ENCODE peak calls at places on chromosomes 3 and 15, in six cellular contexts. A, R, B, E, V and Z are unnamed samples. For H3K4me1, the result is how much of the 10 kb centered on the place peaks cover.

GRCh38 chr3:37279226-37279625 is 104.8 kb upstream of the LRRFIP2 start:
- DNase-seq in A (no peak), R (no peak), B (no peak), E (peak), V (no peak), Z (no peak)

GRCh38 chr3:173912126-173912525 is 514.6 kb downstream of the NLGN1 start:
- DNase-seq in A (no peak), R (no peak), B (no peak), E (peak), V (no peak), Z (no peak)

GRCh38 chr15:65404196-65404872 is 18.4 kb downstream of the IGDCC4 start:
- DNase-seq in A (no peak), R (no peak), B (no peak), E (no peak), V (no peak), Z (no peak)

GRCh38 chr3:65716372-65716771 is 322.3 kb downstream of the MAGI1 start:
- DNase-seq in A (no peak), R (no peak), B (no peak), E (no peak), V (no peak), Z (no peak)

GRCh38 chr3:121718205-121718846 is 31.2 kb downstream of the GOLGB1 start:
- DNase-seq in A (no peak), R (no peak), B (no peak), E (no peak), V (no peak), Z (peak)

GRCh38 chr3:71723452-71724170 is 1.6 kb downstream of the EIF4E3 start:
- DNase-seq in A (no peak), R (no peak), B (no peak), E (no peak), V (no peak), Z (peak)

GRCh38 chr3:184604039-184604955 is 42.7 kb downstream of the EPHB3 start:
- DNase-seq in A (peak), R (peak), B (no peak), E (peak), V (no peak), Z (no peak)

GRCh38 chr3:49653016-49653415 is 21.1 kb upstream of the APEH start:
- DNase-seq in A (peak), R (no peak), B (no peak), E (no peak), V (no peak), Z (no peak)

GRCh38 chr3:183244219-183244618 is 8.8 kb upstream of the B3GNT5 start:
- DNase-seq in A (no peak), R (peak), B (no peak), E (no peak), V (peak), Z (no peak)

GRCh38 chr3:148036331-148036881 is 627.2 kb downstream of the ZIC1 start:
- DNase-seq in A (no peak), R (no peak), B (no peak), E (no peak), V (peak), Z (no peak)

GRCh38 chr15:89802986-89803820 is 11.4 kb downstream of the ANPEP start:
- DNase-seq in A (no peak), R (no peak), B (no peak), E (no peak), V (no peak), Z (no peak)

GRCh38 chr3:49498655-49499054 is 28.6 kb downstream of the DAG1 start:
- DNase-seq in A (no peak), R (no peak), B (no peak), E (no peak), V (no peak), Z (no peak)

GRCh38 chr3:165521131-165521871 is 315.9 kb downstream of the BCHE start:
- DNase-seq in A (no peak), R (no peak), B (no peak), E (no peak), V (no peak), Z (no peak)

GRCh38 chr3:137205394-137206060 is 247.7 kb downstream of the IL20RB start:
- DNase-seq in A (no peak), R (no peak), B (no peak), E (peak), V (peak), Z (no peak)

GRCh38 chr3:187025656-187026320 is 95.5 kb downstream of the ST6GAL1 start:
- DNase-seq in A (no peak), R (no peak), B (no peak), E (no peak), V (no peak), Z (no peak)

GRCh38 chr3:187025254-187025655 is 94.9 kb downstream of the ST6GAL1 start:
- DNase-seq in A (no peak), R (no peak), B (no peak), E (no peak), V (no peak), Z (no peak)

GRCh38 chr3:187024561-187025226 is 94.4 kb downstream of the ST6GAL1 start:
- DNase-seq in A (no peak), R (no peak), B (no peak), E (no peak), V (no peak), Z (no peak)

GRCh38 chr3:187027531-187027936 is 97.2 kb downstream of the ST6GAL1 start:
- DNase-seq in A (no peak), R (no peak), B (no peak), E (no peak), V (no peak), Z (peak)

GRCh38 chr3:187026321-187026678 is 96.0 kb downstream of the ST6GAL1 start:
- DNase-seq in A (no peak), R (no peak), B (no peak), E (no peak), V (no peak), Z (no peak)
- H3K4me3 ChIP-seq in A (no peak), R (no peak), B (no peak), E (no peak), V (no peak), Z (peak)

DNA sequence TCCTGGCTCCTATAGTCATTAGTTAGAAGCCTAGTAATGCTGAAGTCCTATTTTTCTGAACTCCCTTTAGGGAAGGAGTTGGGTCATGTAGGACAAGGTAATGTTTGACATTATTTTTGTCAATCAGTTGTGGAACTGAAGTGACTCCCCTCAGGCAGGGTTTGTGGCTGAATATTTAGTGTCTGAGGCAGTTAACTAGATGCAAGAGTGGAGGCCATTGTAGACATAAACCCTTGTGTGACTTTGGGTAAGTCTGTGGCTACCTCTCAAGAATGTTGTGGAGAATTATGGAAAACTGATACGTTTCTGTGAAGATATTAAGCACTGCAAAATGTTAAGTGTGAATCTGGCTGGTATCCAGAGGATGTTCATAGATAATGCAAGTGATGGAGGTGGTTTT is 125.2 kb upstream of the PHLDB2 start:
- DNase-seq in A (no peak), R (no peak), B (no peak), E (no peak), V (no peak), Z (no peak)
- H3K4me1 ChIP-seq in A (under half), R (under half), B (under half), E (half or more), V (half or more), Z (under half)

GRCh38 chr3:16264708-16265454 is at the start of the genes DPH3 and OXNAD1:
- DNase-seq in A (peak), R (peak), B (peak), E (peak), V (peak), Z (peak)

GRCh38 chr3:16264174-16264707 is 502 bp downstream of the DPH3 start:
- DNase-seq in A (no peak), R (no peak), B (no peak), E (peak), V (no peak), Z (no peak)

GRCh38 chr3:16270855-16271254 is 5.8 kb downstream of the OXNAD1 start:
- DNase-seq in A (no peak), R (no peak), B (no peak), E (no peak), V (no peak), Z (no peak)

GRCh38 chr3:16265455-16265786 is 409 bp downstream of the OXNAD1 start:
- DNase-seq in A (no peak), R (no peak), B (no peak), E (no peak), V (no peak), Z (no peak)

DNA sequence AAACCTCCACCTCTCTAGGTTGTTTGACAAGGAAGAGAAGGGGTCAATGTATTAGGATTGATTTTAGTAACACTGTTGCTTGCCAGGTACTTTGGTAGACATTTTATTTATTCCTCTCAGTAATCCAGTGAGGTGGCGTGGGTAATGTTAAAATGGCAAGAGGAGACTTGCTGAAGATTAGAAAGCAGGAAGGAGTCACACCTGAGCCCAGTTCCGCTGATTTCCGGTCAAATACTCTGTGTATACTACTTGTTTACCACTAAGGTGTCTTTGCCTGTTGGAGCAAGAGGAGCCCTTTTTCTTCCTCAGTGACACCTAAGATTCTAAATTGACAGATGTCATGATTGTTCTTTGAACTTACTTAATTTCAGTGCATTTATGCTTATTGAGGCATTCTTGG is 1.7 kb downstream of the OXNAD1 start:
- DNase-seq in A (no peak), R (no peak), B (no peak), E (no peak), V (peak), Z (no peak)
- H3K4me3 ChIP-seq in A (no peak), R (no peak), B (no peak), E (peak), V (peak), Z (no peak)

GRCh38 chr15:70670680-70671079 is 92.7 kb downstream of the UACA start:
- DNase-seq in A (no peak), R (no peak), B (no peak), E (peak), V (peak), Z (no peak)

GRCh38 chr15:70669966-70670658 is 93.2 kb downstream of the UACA start:
- DNase-seq in A (no peak), R (no peak), B (no peak), E (no peak), V (no peak), Z (no peak)

GRCh38 chr15:70669006-70669602 is 94.3 kb downstream of the UACA start:
- DNase-seq in A (no peak), R (no peak), B (no peak), E (no peak), V (no peak), Z (no peak)

GRCh38 chr15:70672081-70672480 is 91.3 kb downstream of the UACA start:
- DNase-seq in A (no peak), R (no peak), B (no peak), E (no peak), V (no peak), Z (no peak)
- H3K4me1 ChIP-seq in A (under half), R (under half), B (under half), E (under half), V (under half), Z (under half)

GRCh38 chr3:125042725-125043406 is 12.9 kb downstream of the HEG1 start:
- DNase-seq in A (peak), R (peak), B (no peak), E (peak), V (no peak), Z (no peak)
- H3K4me3 ChIP-seq in A (no peak), R (no peak), B (no peak), E (peak), V (no peak), Z (no peak)